ENCODE peak calls at places on chromosome 21, in four cellular contexts. B is nephron progenitor cell, T is lower lobe of right lung, Y is RWPE1. P is an unnamed sample.

GRCh38 chr21:34844924-34845238 is 176.1 kb downstream of the CLIC6 start:
- DNase-seq in T (no peak), B (no peak), Y (no peak), P (no peak)

GRCh38 chr21:34011660-34012059 is 61.7 kb upstream of the MRPS6 start:
- DNase-seq in Y (no peak), B (no peak), T (no peak), P (no peak)

GRCh38 chr21:42089093-42089631 is 18.0 kb downstream of the UMODL1 start:
- DNase-seq in Y (no peak), T (no peak), B (no peak), P (no peak)

GRCh38 chr21:31326478-31327247 is 17.4 kb downstream of the TIAM1 start:
- DNase-seq in B (no peak), T (no peak), Y (no peak), P (no peak)

GRCh38 chr21:33588485-33589335 is at the start of gene DONSON:
- DNase-seq in T (peak), Y (peak), B (peak), P (peak)

GRCh38 chr21:33152228-33153130 is 77.3 kb upstream of the IFNAR2 start:
- DNase-seq in T (no peak), B (peak), Y (no peak), P (no peak)

GRCh38 chr21:26148834-26149354 is 21.7 kb downstream of the APP start:
- DNase-seq in Y (no peak), B (no peak), T (no peak), P (no peak)

GRCh38 chr21:27365394-27365793 is 398.5 kb upstream of the ADAMTS5 start:
- DNase-seq in Y (no peak), T (no peak), B (no peak), P (no peak)

GRCh38 chr21:26883768-26884167 is 38.6 kb upstream of the ADAMTS1 start:
- DNase-seq in B (no peak), T (no peak), Y (no peak), P (no peak)

GRCh38 chr21:33825898-33826297 is 89.7 kb downstream of the ATP5PO start:
- DNase-seq in B (no peak), T (no peak), Y (no peak), P (no peak)

GRCh38 chr21:27339902-27340301 is 373.0 kb upstream of the ADAMTS5 start:
- DNase-seq in T (no peak), Y (no peak), B (no peak), P (no peak)

GRCh38 chr21:44709426-44710293 is 1.7 kb downstream of the TSPEAR start:
- DNase-seq in T (no peak), Y (peak), B (no peak), P (no peak)

GRCh38 chr21:32484706-32485380 is 72.3 kb downstream of the EVA1C start:
- DNase-seq in B (no peak), Y (no peak), T (peak), P (peak)

GRCh38 chr21:28884481-28884880 is 108.2 kb downstream of the LTN1 start:
- DNase-seq in B (no peak), T (no peak), Y (no peak), P (no peak)

GRCh38 chr21:41777934-41778815 is 11.3 kb upstream of the RIPK4 start:
- DNase-seq in B (peak), Y (peak), T (peak), P (peak)

GRCh38 chr21:19353271-19353670 is 949.7 kb upstream of the TMPRSS15 start:
- DNase-seq in T (no peak), B (no peak), Y (no peak), P (no peak)

GRCh38 chr21:26144026-26144425 is 26.5 kb downstream of the APP start:
- DNase-seq in B (no peak), T (no peak), Y (no peak), P (no peak)

GRCh38 chr21:35142036-35142825 is 93.1 kb upstream of the RUNX1 start:
- DNase-seq in T (no peak), B (no peak), Y (no peak), P (no peak)

GRCh38 chr21:33931799-33932390 is 16.3 kb upstream of the ATP5PO start:
- DNase-seq in B (no peak), T (no peak), Y (no peak), P (no peak)

GRCh38 chr21:25862112-25862511 is 127.3 kb downstream of the GABPA start:
- DNase-seq in B (no peak), Y (no peak), T (no peak), P (no peak)

GRCh38 chr21:31030367-31031106 is 7.7 kb downstream of the KRTAP19-8 start:
- DNase-seq in T (no peak), B (no peak), Y (no peak), P (no peak)

GRCh38 chr21:28126521-28127317 is 866.0 kb downstream of the LTN1 start:
- DNase-seq in T (no peak), Y (no peak), B (no peak), P (no peak)

GRCh38 chr21:34530264-34530663 is 18.3 kb upstream of the KCNE1 start:
- DNase-seq in B (no peak), Y (no peak), T (no peak), P (no peak)

GRCh38 chr21:31656199-31657095 is 3.0 kb upstream of the SOD1 start:
- DNase-seq in Y (no peak), B (no peak), T (no peak), P (no peak)

GRCh38 chr21:44581158-44581557 is 754 bp upstream of the KRTAP10-5 start:
- DNase-seq in B (no peak), T (no peak), Y (no peak), P (no peak)

GRCh38 chr21:15706686-15707085 is 23.1 kb upstream of the USP25 start:
- DNase-seq in T (no peak), Y (peak), B (no peak), P (no peak)

GRCh38 chr21:46325073-46325912 is 1.3 kb downstream of the PCNT start:
- DNase-seq in Y (peak), B (peak), T (peak), P (no peak)
- TF ChIP-seq CTCF in Y (no peak), B (no peak), T (no peak), P (peak)

GRCh38 chr21:43269461-43269860 is 100.7 kb downstream of the CRYAA start:
- DNase-seq in B (no peak), T (peak), Y (no peak), P (no peak)
- TF ChIP-seq CTCF in B (peak), T (peak), Y (no peak), P (peak)

GRCh38 chr21:46635324-46636180 is at the start of gene PRMT2:
- DNase-seq in B (peak), T (peak), Y (peak), P (peak)

GRCh38 chr21:46636181-46636512 is 673 bp downstream of the PRMT2 start:
- DNase-seq in B (no peak), T (no peak), Y (no peak), P (no peak)

GRCh38 chr21:46633561-46633960 is 1.9 kb upstream of the PRMT2 start:
- DNase-seq in B (no peak), T (no peak), Y (no peak), P (no peak)

GRCh38 chr21:46634427-46634826 is 1.0 kb upstream of the PRMT2 start:
- DNase-seq in B (no peak), Y (no peak), T (no peak), P (no peak)

GRCh38 chr21:46634966-46635323 is 529 bp upstream of the PRMT2 start:
- DNase-seq in B (no peak), T (peak), Y (peak), P (peak)
- TF ChIP-seq CTCF in B (no peak), T (peak), Y (no peak), P (peak)

DNA sequence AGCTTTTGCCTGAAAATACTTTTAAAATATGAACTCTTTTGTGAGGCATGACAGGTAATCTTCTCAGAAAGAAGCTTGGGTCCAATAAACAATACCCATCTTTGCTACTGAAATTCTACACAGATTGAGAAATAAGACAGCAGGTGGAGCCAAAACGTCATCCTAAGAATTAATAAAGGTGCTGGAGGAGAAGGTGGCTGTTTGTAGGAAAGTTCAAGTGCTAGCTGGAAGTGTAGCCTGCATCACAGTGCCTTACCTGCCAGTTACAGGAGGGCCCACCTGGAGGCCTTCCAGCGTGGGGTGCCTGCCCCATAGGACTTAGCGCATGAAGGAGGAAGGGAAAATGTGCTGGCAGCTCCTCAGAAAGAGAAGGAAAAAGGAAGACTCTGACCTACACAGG is 93.7 kb downstream of the TTC3 start:
- DNase-seq in B (no peak), T (no peak), Y (peak), P (no peak)
- TF ChIP-seq CTCF in B (no peak), T (no peak), Y (peak), P (no peak)

GRCh38 chr21:45969921-45970673 is 11.5 kb upstream of the COL6A1 start:
- DNase-seq in T (peak), B (no peak), Y (no peak), P (peak)

GRCh38 chr21:45971487-45972352 is 9.8 kb upstream of the COL6A1 start:
- DNase-seq in Y (no peak), T (peak), B (peak), P (no peak)

GRCh38 chr21:45972353-45972715 is 9.2 kb upstream of the COL6A1 start:
- DNase-seq in B (peak), T (peak), Y (no peak), P (peak)

GRCh38 chr21:45972716-45973474 is 8.7 kb upstream of the COL6A1 start:
- DNase-seq in B (peak), Y (no peak), T (peak), P (no peak)

DNA sequence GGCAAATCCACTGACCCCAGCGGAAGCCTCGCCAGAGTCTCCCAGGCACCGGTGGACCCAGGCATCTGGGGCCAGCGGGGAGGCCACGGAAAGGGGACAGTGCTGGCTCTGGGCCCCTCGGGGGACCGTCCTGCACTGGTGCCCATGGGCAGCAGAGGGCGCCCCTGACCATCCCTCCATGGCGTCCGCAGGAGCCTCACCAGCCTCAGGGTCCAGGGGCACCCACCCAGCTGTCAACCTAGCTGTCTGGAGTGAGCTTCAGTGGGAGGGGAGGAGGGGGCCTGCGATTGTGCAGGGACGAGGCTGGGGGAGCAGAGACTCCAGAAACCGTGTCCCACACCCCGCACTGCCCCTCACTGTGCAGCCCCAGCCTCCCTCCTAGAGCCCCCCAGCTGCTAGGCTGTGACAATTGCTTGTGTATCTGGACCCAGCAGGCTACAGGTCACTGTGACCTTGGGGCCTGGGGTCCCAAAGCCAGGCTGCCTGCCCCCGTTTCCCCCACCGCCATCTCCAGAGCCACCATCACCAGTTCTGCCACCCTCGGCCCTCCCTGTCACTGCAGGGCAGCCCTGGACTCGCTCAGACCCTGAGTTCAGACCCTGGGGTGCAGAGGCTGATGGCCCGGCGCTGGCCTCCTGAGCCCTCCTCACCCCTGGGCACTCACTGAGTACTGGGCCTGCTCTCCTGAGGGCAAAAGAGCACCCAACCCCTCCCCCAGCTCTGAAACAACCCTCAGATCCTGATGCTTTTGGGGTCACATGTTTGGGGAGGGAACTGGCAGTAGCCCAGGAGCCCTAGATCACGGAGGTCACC is 10.7 kb upstream of the COL6A1 start:
- DNase-seq in T (no peak), Y (peak), B (peak), P (peak)
- TF ChIP-seq CTCF in T (peak), Y (peak), B (peak), P (peak)

GRCh38 chr21:38912789-38913119 is 107.0 kb downstream of the ETS2 start:
- DNase-seq in Y (no peak), B (no peak), T (no peak), P (no peak)
- TF ChIP-seq CTCF in Y (no peak), B (no peak), T (no peak), P (no peak)